ENCODE peak calls at places on chromosomes 11 and 22, in eight cellular contexts. One of them, this sample, is unnamed.

GRCh38 chr22:32800158-32800557 is 1.3 kb upstream of the TIMP3 start:
- DNase-seq in aorta: no peak
- DNase-seq in A549: no peak
- DNase-seq in midbrain: no peak
- DNase-seq in fibroblast of lung: peak; percentile 19
- DNase-seq in neuronal stem cell: no peak
- DNase-seq in neural crest cell: no peak
- DNase-seq in fibroblast of the conjunctiva: no peak
- DNase-seq in this sample: no peak

GRCh38 chr11:94018721-94019120 is 2.4 kb upstream of the HEPHL1 start:
- DNase-seq in aorta: no peak
- DNase-seq in A549: no peak
- DNase-seq in midbrain: no peak
- DNase-seq in fibroblast of lung: no peak
- DNase-seq in neuronal stem cell: no peak
- DNase-seq in neural crest cell: no peak
- DNase-seq in fibroblast of the conjunctiva: no peak
- DNase-seq in this sample: no peak

GRCh38 chr11:128621491-128622136 is 34.3 kb upstream of the ETS1 start:
- DNase-seq in aorta: no peak
- DNase-seq in A549: no peak
- DNase-seq in midbrain: no peak
- DNase-seq in fibroblast of lung: peak; percentile 97
- DNase-seq in neuronal stem cell: no peak
- DNase-seq in neural crest cell: no peak
- DNase-seq in fibroblast of the conjunctiva: peak; percentile 75
- DNase-seq in this sample: no peak

GRCh38 chr11:123521930-123522329 is 91.9 kb downstream of the GRAMD1B start:
- DNase-seq in aorta: no peak
- DNase-seq in A549: no peak
- DNase-seq in midbrain: no peak
- DNase-seq in fibroblast of lung: no peak
- DNase-seq in neuronal stem cell: no peak
- DNase-seq in neural crest cell: no peak
- DNase-seq in fibroblast of the conjunctiva: no peak
- DNase-seq in this sample: no peak

GRCh38 chr11:120589376-120589775 is 77.8 kb downstream of the GRIK4 start:
- DNase-seq in aorta: peak; percentile 57
- DNase-seq in A549: no peak
- DNase-seq in midbrain: no peak
- DNase-seq in fibroblast of lung: no peak
- DNase-seq in neuronal stem cell: no peak
- DNase-seq in neural crest cell: no peak
- DNase-seq in fibroblast of the conjunctiva: no peak
- DNase-seq in this sample: no peak

GRCh38 chr11:127651175-127651887 is 650.8 kb upstream of the KIRREL3 start:
- DNase-seq in aorta: no peak
- DNase-seq in A549: no peak
- DNase-seq in midbrain: no peak
- DNase-seq in fibroblast of lung: peak; percentile 83
- DNase-seq in neuronal stem cell: no peak
- DNase-seq in neural crest cell: no peak
- DNase-seq in fibroblast of the conjunctiva: no peak
- DNase-seq in this sample: no peak

GRCh38 chr22:18056161-18056666 is 21.6 kb upstream of the PEX26 start:
- DNase-seq in aorta: no peak
- DNase-seq in A549: no peak
- DNase-seq in midbrain: peak; percentile 72
- DNase-seq in fibroblast of lung: peak; percentile 82
- DNase-seq in neuronal stem cell: no peak
- DNase-seq in neural crest cell: no peak
- DNase-seq in fibroblast of the conjunctiva: peak; percentile 46
- DNase-seq in this sample: peak; percentile 22

GRCh38 chr22:46848227-46848626 is 85.8 kb downstream of the TBC1D22A start:
- DNase-seq in aorta: no peak
- DNase-seq in A549: no peak
- DNase-seq in midbrain: no peak
- DNase-seq in fibroblast of lung: peak; percentile 15
- DNase-seq in neuronal stem cell: no peak
- DNase-seq in neural crest cell: no peak
- DNase-seq in fibroblast of the conjunctiva: no peak
- DNase-seq in this sample: no peak

GRCh38 chr11:109132539-109132938 is 289.5 kb upstream of the C11orf87 start:
- DNase-seq in aorta: no peak
- DNase-seq in A549: no peak
- DNase-seq in midbrain: no peak
- DNase-seq in fibroblast of lung: no peak
- DNase-seq in neuronal stem cell: no peak
- DNase-seq in neural crest cell: no peak
- DNase-seq in fibroblast of the conjunctiva: no peak
- DNase-seq in this sample: no peak

GRCh38 chr11:123628936-123629683 is 25.3 kb downstream of the SCN3B start:
- DNase-seq in aorta: no peak
- DNase-seq in A549: no peak
- DNase-seq in midbrain: peak; percentile 16
- DNase-seq in fibroblast of lung: peak; percentile 47
- DNase-seq in neuronal stem cell: no peak
- DNase-seq in neural crest cell: no peak
- DNase-seq in fibroblast of the conjunctiva: no peak
- DNase-seq in this sample: peak; percentile 33

GRCh38 chr11:42840176-42840829 is 471.5 kb upstream of the API5 start:
- DNase-seq in aorta: no peak
- DNase-seq in A549: no peak
- DNase-seq in midbrain: no peak
- DNase-seq in fibroblast of lung: no peak
- DNase-seq in neuronal stem cell: no peak
- DNase-seq in neural crest cell: no peak
- DNase-seq in fibroblast of the conjunctiva: no peak
- DNase-seq in this sample: no peak

GRCh38 chr11:44310456-44311272 is 725 bp upstream of the ALX4 start:
- DNase-seq in aorta: peak; percentile 67
- DNase-seq in A549: no peak
- DNase-seq in midbrain: no peak
- DNase-seq in fibroblast of lung: no peak
- DNase-seq in neuronal stem cell: no peak
- DNase-seq in neural crest cell: no peak
- DNase-seq in fibroblast of the conjunctiva: no peak
- DNase-seq in this sample: no peak

GRCh38 chr11:117171648-117172051 is 6.9 kb upstream of the SIDT2 start:
- DNase-seq in aorta: no peak
- DNase-seq in A549: no peak
- DNase-seq in midbrain: no peak
- DNase-seq in fibroblast of lung: peak; percentile 12
- DNase-seq in neuronal stem cell: no peak
- DNase-seq in neural crest cell: no peak
- DNase-seq in fibroblast of the conjunctiva: no peak
- DNase-seq in this sample: no peak

GRCh38 chr11:45021692-45022130 is 71.0 kb upstream of the TP53I11 start:
- DNase-seq in aorta: peak; percentile 91
- DNase-seq in A549: no peak
- DNase-seq in midbrain: peak; percentile 19
- DNase-seq in fibroblast of lung: peak; percentile 88
- DNase-seq in neuronal stem cell: no peak
- DNase-seq in neural crest cell: no peak
- DNase-seq in fibroblast of the conjunctiva: peak; percentile 76
- DNase-seq in this sample: peak; percentile 52

GRCh38 chr11:3022982-3023381 is 30.9 kb upstream of the NAP1L4 start:
- DNase-seq in aorta: no peak
- DNase-seq in A549: no peak
- DNase-seq in midbrain: no peak
- DNase-seq in fibroblast of lung: peak; percentile 62
- DNase-seq in neuronal stem cell: no peak
- DNase-seq in neural crest cell: no peak
- DNase-seq in fibroblast of the conjunctiva: peak; percentile 82
- DNase-seq in this sample: no peak

GRCh38 chr11:111571829-111572501 is 30.3 kb upstream of the SIK2 start:
- DNase-seq in aorta: no peak
- DNase-seq in A549: no peak
- DNase-seq in midbrain: no peak
- DNase-seq in fibroblast of lung: no peak
- DNase-seq in neuronal stem cell: no peak
- DNase-seq in neural crest cell: no peak
- DNase-seq in fibroblast of the conjunctiva: no peak
- DNase-seq in this sample: no peak

GRCh38 chr11:122069946-122070345 is 46.1 kb downstream of the BLID start:
- DNase-seq in aorta: peak; percentile 91
- DNase-seq in A549: no peak
- DNase-seq in midbrain: peak; percentile 72
- DNase-seq in fibroblast of lung: peak; percentile 92
- DNase-seq in neuronal stem cell: peak; percentile 83
- DNase-seq in neural crest cell: peak; percentile 64
- DNase-seq in fibroblast of the conjunctiva: peak; percentile 91
- DNase-seq in this sample: peak; percentile 70

GRCh38 chr22:46674367-46674781 is 54.2 kb downstream of the GRAMD4 start:
- DNase-seq in aorta: peak; percentile 85
- DNase-seq in A549: no peak
- DNase-seq in midbrain: no peak
- DNase-seq in fibroblast of lung: no peak
- DNase-seq in neuronal stem cell: no peak
- DNase-seq in neural crest cell: no peak
- DNase-seq in fibroblast of the conjunctiva: no peak
- DNase-seq in this sample: no peak

GRCh38 chr11:14932447-14932846 is 39.7 kb downstream of the CALCA start:
- DNase-seq in aorta: no peak
- DNase-seq in A549: no peak
- DNase-seq in midbrain: no peak
- DNase-seq in fibroblast of lung: no peak
- DNase-seq in neuronal stem cell: no peak
- DNase-seq in neural crest cell: no peak
- DNase-seq in fibroblast of the conjunctiva: no peak
- DNase-seq in this sample: no peak

GRCh38 chr11:134120143-134120850 is 51.4 kb downstream of the JAM3 start:
- DNase-seq in aorta: peak; percentile 85
- DNase-seq in A549: no peak
- DNase-seq in midbrain: peak; percentile 48
- DNase-seq in fibroblast of lung: peak; percentile 98
- DNase-seq in neuronal stem cell: no peak
- DNase-seq in neural crest cell: no peak
- DNase-seq in fibroblast of the conjunctiva: peak; percentile 80
- DNase-seq in this sample: peak; percentile 36

GRCh38 chr11:68398870-68399865 is 61.4 kb upstream of the PPP6R3 start:
- DNase-seq in aorta: peak; percentile 80
- DNase-seq in A549: no peak
- DNase-seq in midbrain: no peak
- DNase-seq in fibroblast of lung: no peak
- DNase-seq in neuronal stem cell: no peak
- DNase-seq in neural crest cell: no peak
- DNase-seq in fibroblast of the conjunctiva: no peak
- DNase-seq in this sample: peak; percentile 55

GRCh38 chr11:73622920-73623593 is 23.3 kb upstream of the PLEKHB1 start:
- DNase-seq in aorta: no peak
- DNase-seq in A549: no peak
- DNase-seq in midbrain: no peak
- DNase-seq in fibroblast of lung: no peak
- DNase-seq in neuronal stem cell: no peak
- DNase-seq in neural crest cell: no peak
- DNase-seq in fibroblast of the conjunctiva: no peak
- DNase-seq in this sample: no peak

GRCh38 chr11:90176069-90176468 is 41.6 kb downstream of the NAALAD2 start:
- DNase-seq in aorta: no peak
- DNase-seq in A549: no peak
- DNase-seq in midbrain: no peak
- DNase-seq in fibroblast of lung: no peak
- DNase-seq in neuronal stem cell: no peak
- DNase-seq in neural crest cell: no peak
- DNase-seq in fibroblast of the conjunctiva: no peak
- DNase-seq in this sample: no peak

GRCh38 chr11:122637538-122637937 is 18.0 kb upstream of the UBASH3B start:
- DNase-seq in aorta: no peak
- DNase-seq in A549: no peak
- DNase-seq in midbrain: no peak
- DNase-seq in fibroblast of lung: no peak
- DNase-seq in neuronal stem cell: no peak
- DNase-seq in neural crest cell: no peak
- DNase-seq in fibroblast of the conjunctiva: no peak
- DNase-seq in this sample: no peak

GRCh38 chr22:38732251-38732815 is 23.5 kb downstream of the SUN2 start:
- DNase-seq in aorta: peak; percentile 76
- DNase-seq in A549: no peak
- DNase-seq in midbrain: peak; percentile 37
- DNase-seq in fibroblast of lung: no peak
- DNase-seq in neuronal stem cell: no peak
- DNase-seq in neural crest cell: no peak
- DNase-seq in fibroblast of the conjunctiva: no peak
- DNase-seq in this sample: peak; percentile 79

GRCh38 chr11:14300661-14301304 is 58.2 kb downstream of the RRAS2 start:
- DNase-seq in aorta: no peak
- DNase-seq in A549: peak; percentile 69
- DNase-seq in midbrain: peak; percentile 77
- DNase-seq in fibroblast of lung: peak; percentile 84
- DNase-seq in neuronal stem cell: peak; percentile 38
- DNase-seq in neural crest cell: peak; percentile 39
- DNase-seq in fibroblast of the conjunctiva: peak; percentile 69
- DNase-seq in this sample: peak; percentile 64

GRCh38 chr11:31810779-31811647 is at the start of gene PAX6:
- DNase-seq in aorta: peak; percentile 78
- DNase-seq in A549: peak; percentile 73
- DNase-seq in midbrain: peak; percentile 69
- DNase-seq in fibroblast of lung: no peak
- DNase-seq in neuronal stem cell: peak; percentile 97
- DNase-seq in neural crest cell: peak; percentile 70
- DNase-seq in fibroblast of the conjunctiva: no peak
- DNase-seq in this sample: no peak

GRCh38 chr11:111379500-111380136 is 543 bp upstream of the POU2AF1 start:
- DNase-seq in aorta: no peak
- DNase-seq in A549: no peak
- DNase-seq in midbrain: no peak
- DNase-seq in fibroblast of lung: no peak
- DNase-seq in neuronal stem cell: no peak
- DNase-seq in neural crest cell: no peak
- DNase-seq in fibroblast of the conjunctiva: no peak
- DNase-seq in this sample: no peak

GRCh38 chr22:43197271-43197941 is 10.5 kb upstream of the TTLL12 start:
- DNase-seq in aorta: no peak
- DNase-seq in A549: no peak
- DNase-seq in midbrain: no peak
- DNase-seq in fibroblast of lung: no peak
- DNase-seq in neuronal stem cell: no peak
- DNase-seq in neural crest cell: no peak
- DNase-seq in fibroblast of the conjunctiva: no peak
- DNase-seq in this sample: no peak